ENCODE peak calls at places on chromosomes 4 and X, in ten cellular contexts. D is DND-41; C is heart right ventricle; U is substantia nigra; N is K562; F is thyroid gland; J is caudate nucleus; B is PC-3; K is A673; Z is CD4-positive, alpha-beta memory T cell. H is an unnamed sample.

GRCh38 chr4:24607338-24607737 is 23.0 kb upstream of the DHX15 start:
- DNase-seq in D (no peak), C (no peak), U (no peak), N (no peak), F (no peak), J (no peak), B (no peak), K (no peak), Z (no peak), H (no peak)

GRCh38 chrX:106415276-106415895 is 196.4 kb upstream of the RADX start:
- DNase-seq in D (no peak), C (no peak), U (no peak), N (peak), F (no peak), J (no peak), B (peak), K (peak), Z (peak), H (no peak)

GRCh38 chr4:99574530-99575314 is at the start of gene MTTP:
- DNase-seq in D (no peak), C (no peak), U (no peak), N (no peak), F (no peak), J (no peak), B (no peak), K (no peak), Z (no peak), H (no peak)

GRCh38 chr4:39051454-39051853 is 10.6 kb upstream of the KLHL5 start:
- DNase-seq in D (no peak), C (no peak), U (no peak), N (no peak), F (no peak), J (no peak), B (no peak), K (no peak), Z (no peak), H (no peak)

GRCh38 chr4:68342139-68342538 is 7.8 kb downstream of the YTHDC1 start:
- DNase-seq in D (no peak), C (peak), U (no peak), N (peak), F (no peak), J (no peak), B (peak), K (peak), Z (no peak), H (peak)

GRCh38 chr4:173176010-173176409 is 7.4 kb downstream of the GALNT7 start:
- DNase-seq in D (no peak), C (no peak), U (no peak), N (no peak), F (no peak), J (no peak), B (no peak), K (no peak), Z (no peak), H (no peak)

GRCh38 chrX:132119283-132119682 is 8.5 kb downstream of the FRMD7 start:
- DNase-seq in D (no peak), C (no peak), U (no peak), N (no peak), F (no peak), J (no peak), B (no peak), K (no peak), Z (no peak), H (no peak)

GRCh38 chr4:109755656-109756055 is 25.8 kb upstream of the PLA2G12A start:
- DNase-seq in D (no peak), C (no peak), U (no peak), N (no peak), F (no peak), J (no peak), B (no peak), K (peak), Z (no peak), H (no peak)

GRCh38 chr4:6153874-6154273 is 46.5 kb downstream of the JAKMIP1 start:
- DNase-seq in D (no peak), C (no peak), U (no peak), N (no peak), F (no peak), J (no peak), B (no peak), K (no peak), Z (no peak), H (no peak)

GRCh38 chr4:121256346-121256745 is 92.2 kb upstream of the TNIP3 start:
- DNase-seq in D (peak), C (no peak), U (no peak), N (no peak), F (no peak), J (no peak), B (peak), K (peak), Z (peak), H (peak)

GRCh38 chr4:74623041-74623440 is 171.3 kb downstream of the BTC start:
- DNase-seq in D (peak), C (no peak), U (no peak), N (peak), F (no peak), J (no peak), B (peak), K (peak), Z (peak), H (no peak)

GRCh38 chrX:95318882-95319281 is 1365.8 kb upstream of the DIAPH2 start:
- DNase-seq in D (no peak), C (no peak), U (no peak), N (peak), F (no peak), J (no peak), B (peak), K (peak), Z (no peak), H (no peak)

GRCh38 chrX:114584983-114585842 is 1.3 kb downstream of the HTR2C start:
- DNase-seq in D (no peak), C (no peak), U (no peak), N (no peak), F (no peak), J (no peak), B (no peak), K (no peak), Z (no peak), H (no peak)

GRCh38 chr4:25913851-25914669 is at the start of gene SMIM20:
- DNase-seq in D (peak), C (peak), U (peak), N (peak), F (peak), J (peak), B (peak), K (peak), Z (peak), H (peak)

GRCh38 chr4:7747062-7747385 is 192.6 kb downstream of the AFAP1 start:
- DNase-seq in D (no peak), C (no peak), U (no peak), N (no peak), F (no peak), J (no peak), B (no peak), K (no peak), Z (no peak), H (no peak)

GRCh38 chr4:58522765-58523382 is 1412.7 kb upstream of the IGFBP7 start:
- DNase-seq in D (no peak), C (no peak), U (no peak), N (no peak), F (no peak), J (no peak), B (no peak), K (no peak), Z (no peak), H (no peak)

GRCh38 chr4:156495109-156495508 is 476.5 kb downstream of the PDGFC start:
- DNase-seq in D (no peak), C (no peak), U (no peak), N (no peak), F (no peak), J (no peak), B (no peak), K (no peak), Z (no peak), H (no peak)

GRCh38 chrX:19863237-19864223 is 23.9 kb downstream of the SH3KBP1 start:
- DNase-seq in D (no peak), C (no peak), U (no peak), N (no peak), F (peak), J (no peak), B (no peak), K (no peak), Z (no peak), H (no peak)

GRCh38 chrX:18424482-18425198 is 768 bp upstream of the CDKL5 start:
- DNase-seq in D (peak), C (peak), U (no peak), N (no peak), F (peak), J (no peak), B (peak), K (peak), Z (peak), H (no peak)

GRCh38 chr4:142473960-142474338 is 372.2 kb downstream of the INPP4B start:
- DNase-seq in D (no peak), C (no peak), U (no peak), N (no peak), F (peak), J (no peak), B (no peak), K (no peak), Z (no peak), H (no peak)

GRCh38 chrX:17038681-17039161 is 92.3 kb downstream of the REPS2 start:
- DNase-seq in D (no peak), C (peak), U (no peak), N (no peak), F (no peak), J (no peak), B (no peak), K (no peak), Z (no peak), H (no peak)

GRCh38 chr4:82561745-82562552 is at the start of gene TMEM150C:
- DNase-seq in D (no peak), C (peak), U (no peak), N (no peak), F (peak), J (peak), B (peak), K (peak), Z (no peak), H (no peak)

GRCh38 chr4:87322754-87323153 is at the start of gene HSD17B13:
- DNase-seq in D (no peak), C (no peak), U (no peak), N (no peak), F (no peak), J (no peak), B (no peak), K (no peak), Z (no peak), H (no peak)

GRCh38 chr4:188308142-188308541 is 168.9 kb downstream of the TRIML1 start:
- DNase-seq in D (no peak), C (no peak), U (no peak), N (no peak), F (no peak), J (no peak), B (no peak), K (no peak), Z (no peak), H (no peak)

GRCh38 chrX:51496501-51497291 is at the start of gene NUDT11:
- DNase-seq in D (no peak), C (peak), U (no peak), N (peak), F (peak), J (peak), B (peak), K (peak), Z (peak), H (no peak)

DNA sequence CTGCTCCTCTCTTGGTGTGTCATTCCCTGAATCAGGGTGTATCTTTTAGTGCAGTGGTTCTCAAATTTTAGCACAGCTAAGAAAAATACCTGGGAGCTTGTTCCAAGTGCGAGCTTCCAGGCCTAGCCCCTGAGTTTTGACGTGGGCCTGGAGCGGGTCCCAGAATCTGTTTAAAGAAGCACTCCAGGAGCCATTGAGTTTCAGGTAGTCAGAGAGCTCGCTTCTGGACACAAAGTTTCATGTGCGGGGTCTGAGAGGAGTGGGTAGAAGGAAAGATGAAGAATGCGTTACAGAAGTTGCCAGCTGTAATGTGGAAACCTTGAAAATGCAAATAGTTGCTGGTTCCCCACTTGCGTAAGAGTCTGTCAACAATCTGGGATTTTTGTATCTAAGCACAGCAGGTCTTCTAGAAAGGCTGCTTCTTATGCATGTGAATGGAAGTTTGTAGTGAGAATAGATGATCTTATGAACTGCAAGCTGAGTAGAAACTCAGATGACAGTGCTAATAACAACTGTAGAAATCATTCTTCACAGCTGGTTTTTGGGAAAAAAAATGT is 77.5 kb upstream of the CLCN4 start:
- DNase-seq in D (no peak), C (no peak), U (no peak), N (no peak), F (peak), J (no peak), B (no peak), K (no peak), Z (no peak), H (no peak)
- H3K27ac ChIP-seq in D (no peak), C (no peak), U (no peak), N (no peak), F (peak), J (peak), B (no peak), K (no peak), Z (no peak), H (no peak)

GRCh38 chrX:319579-320125 is 1.1 kb upstream of the GTPBP6 start:
- DNase-seq in D (no peak), C (no peak), U (no peak), N (no peak), F (peak), J (no peak), B (no peak), K (no peak), Z (no peak), H (no peak)
- H3K27ac ChIP-seq in D (peak), C (peak), U (peak), N (peak), F (peak), J (no peak), B (no peak), K (peak), Z (peak), H (peak)

GRCh38 chr4:61427818-61428495 is 227.8 kb downstream of the ADGRL3 start:
- DNase-seq in D (no peak), C (no peak), U (no peak), N (no peak), F (no peak), J (no peak), B (peak), K (no peak), Z (no peak), H (no peak)
- H3K27ac ChIP-seq in D (no peak), C (no peak), U (no peak), N (no peak), F (no peak), J (no peak), B (peak), K (no peak), Z (no peak), H (peak)

GRCh38 chr4:154998773-154999172 is 209.7 kb upstream of the NPY2R start:
- DNase-seq in D (no peak), C (no peak), U (no peak), N (no peak), F (no peak), J (no peak), B (no peak), K (no peak), Z (no peak), H (no peak)

GRCh38 chr4:155001229-155001628 is 207.2 kb upstream of the NPY2R start:
- DNase-seq in D (no peak), C (no peak), U (no peak), N (no peak), F (no peak), J (no peak), B (no peak), K (no peak), Z (no peak), H (no peak)

GRCh38 chr4:155005395-155006087 is 202.9 kb upstream of the NPY2R start:
- DNase-seq in D (no peak), C (no peak), U (no peak), N (no peak), F (no peak), J (no peak), B (peak), K (no peak), Z (no peak), H (no peak)

GRCh38 chr4:154998284-154998683 is 210.2 kb upstream of the NPY2R start:
- DNase-seq in D (no peak), C (no peak), U (no peak), N (no peak), F (no peak), J (no peak), B (no peak), K (no peak), Z (no peak), H (no peak)

DNA sequence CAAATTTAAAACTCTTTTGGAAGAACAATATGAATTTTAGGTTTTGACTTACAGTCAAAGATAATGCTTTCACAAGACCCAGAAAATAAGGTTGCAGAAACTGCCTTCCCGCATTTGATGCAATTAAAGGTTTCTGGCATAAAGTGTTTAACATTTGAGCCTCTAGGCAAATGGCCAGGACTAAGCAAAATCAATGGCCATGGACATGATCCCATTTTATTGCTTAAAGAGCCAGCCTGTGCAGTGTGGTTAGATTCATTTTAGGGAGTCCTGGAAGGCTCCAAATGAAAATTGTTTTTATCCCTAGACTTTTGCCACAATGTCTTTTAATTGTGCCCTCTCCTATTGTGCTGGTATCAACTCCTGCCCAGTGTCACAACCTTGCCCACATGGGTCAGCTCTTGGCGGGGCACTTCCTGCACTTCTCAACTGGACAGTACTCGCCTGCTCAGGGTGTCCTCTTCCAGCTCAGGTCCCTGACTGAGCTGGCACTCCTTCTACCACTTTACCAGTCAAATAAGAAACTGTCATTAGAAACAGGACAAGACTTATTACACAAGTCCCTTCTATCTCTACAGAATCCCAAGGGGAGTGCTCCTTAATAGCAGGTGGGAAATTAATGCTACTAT is 208.4 kb upstream of the NPY2R start:
- DNase-seq in D (no peak), C (no peak), U (no peak), N (no peak), F (no peak), J (no peak), B (no peak), K (no peak), Z (no peak), H (no peak)
- H3K27ac ChIP-seq in D (no peak), C (no peak), U (no peak), N (no peak), F (no peak), J (no peak), B (no peak), K (no peak), Z (no peak), H (no peak)

GRCh38 chr4:147862043-147862692 is 130.3 kb downstream of the ARHGAP10 start:
- DNase-seq in D (no peak), C (no peak), U (no peak), N (no peak), F (no peak), J (no peak), B (no peak), K (no peak), Z (no peak), H (no peak)
- H3K27ac ChIP-seq in D (no peak), C (no peak), U (no peak), N (no peak), F (peak), J (no peak), B (no peak), K (no peak), Z (no peak), H (no peak)

DNA sequence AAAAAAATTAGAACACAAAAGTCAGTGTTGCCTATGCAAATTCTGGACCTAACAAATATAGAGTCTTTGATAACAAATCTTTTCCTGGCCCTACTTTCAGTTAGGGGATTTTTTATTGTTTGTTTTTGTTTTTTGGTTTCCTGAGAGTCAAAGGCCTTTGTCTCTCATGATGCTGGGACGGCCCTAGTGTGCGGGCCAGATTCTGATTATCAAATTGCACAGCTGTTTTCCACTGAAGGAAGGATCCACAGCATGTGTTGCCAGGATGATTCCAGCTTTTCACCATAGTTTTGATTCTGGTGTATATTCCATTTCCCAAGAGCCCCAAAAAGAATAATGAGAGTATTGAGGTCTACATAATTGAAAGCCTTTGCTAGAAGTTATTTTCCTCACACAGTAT is 248.2 kb downstream of the CAMK2D start:
- DNase-seq in D (no peak), C (no peak), U (no peak), N (no peak), F (no peak), J (no peak), B (no peak), K (no peak), Z (no peak), H (no peak)
- H3K27ac ChIP-seq in D (no peak), C (no peak), U (no peak), N (no peak), F (no peak), J (no peak), B (no peak), K (no peak), Z (no peak), H (no peak)

GRCh38 chr4:184472540-184473264 is 1.6 kb downstream of the IRF2 start:
- DNase-seq in D (peak), C (peak), U (peak), N (peak), F (peak), J (peak), B (peak), K (peak), Z (peak), H (no peak)
- H3K27ac ChIP-seq in D (peak), C (peak), U (peak), N (peak), F (peak), J (peak), B (peak), K (peak), Z (peak), H (peak)

DNA sequence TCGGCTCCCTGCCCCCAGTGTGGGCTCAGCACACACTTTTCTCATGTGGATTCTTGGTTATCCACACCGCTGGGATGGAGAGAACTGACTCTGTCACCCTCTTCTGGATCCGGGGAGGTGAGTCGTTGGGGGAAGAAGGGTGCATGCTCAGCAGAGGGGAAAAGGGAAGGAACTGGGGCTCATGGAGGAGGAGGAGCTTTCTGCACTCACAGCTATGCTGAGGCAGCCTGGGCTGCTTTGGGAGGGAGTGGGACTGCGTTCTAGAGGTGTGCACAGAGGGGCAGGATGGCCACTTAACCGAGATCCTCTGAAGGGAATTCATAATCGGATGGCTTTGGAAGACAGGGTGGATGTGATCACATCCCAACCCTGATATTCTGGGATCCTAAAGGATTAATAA is 51.6 kb downstream of the RTL5 start:
- DNase-seq in D (no peak), C (no peak), U (no peak), N (no peak), F (no peak), J (no peak), B (no peak), K (no peak), Z (no peak), H (no peak)
- H3K27ac ChIP-seq in D (no peak), C (peak), U (no peak), N (no peak), F (no peak), J (no peak), B (no peak), K (no peak), Z (no peak), H (no peak)

H was measured in epithelial cell of prostate.